ENCODE peak calls at places on chromosomes 7 and 10, in eight cellular contexts. One of them, this sample, is unnamed.

GRCh38 chr10:72567421-72567820 is 58.5 kb downstream of the MICU1 start:
- DNase-seq in ovary: no peak
- DNase-seq in stomach: no peak
- DNase-seq in thyroid gland: no peak
- DNase-seq in body of pancreas: no peak
- DNase-seq in uterus: no peak
- DNase-seq in sigmoid colon: no peak
- DNase-seq in A549: peak
- DNase-seq in this sample: no peak

GRCh38 chr10:49076741-49077521 is 38.4 kb downstream of the VSTM4 start:
- DNase-seq in ovary: no peak
- DNase-seq in stomach: no peak
- DNase-seq in thyroid gland: peak
- DNase-seq in body of pancreas: no peak
- DNase-seq in uterus: no peak
- DNase-seq in sigmoid colon: no peak
- DNase-seq in A549: no peak
- DNase-seq in this sample: no peak

GRCh38 chr7:50812847-50813475 is 30.3 kb upstream of the GRB10 start:
- DNase-seq in ovary: peak
- DNase-seq in stomach: peak
- DNase-seq in thyroid gland: peak
- DNase-seq in body of pancreas: peak
- DNase-seq in uterus: peak
- DNase-seq in sigmoid colon: peak
- DNase-seq in A549: peak
- DNase-seq in this sample: peak

GRCh38 chr10:24650669-24651391 is 72.9 kb downstream of the ARHGAP21 start:
- DNase-seq in ovary: no peak
- DNase-seq in stomach: no peak
- DNase-seq in thyroid gland: no peak
- DNase-seq in body of pancreas: peak
- DNase-seq in uterus: no peak
- DNase-seq in sigmoid colon: no peak
- DNase-seq in A549: no peak
- DNase-seq in this sample: no peak

GRCh38 chr10:24552346-24553016 is 171.2 kb downstream of the ARHGAP21 start:
- DNase-seq in ovary: no peak
- DNase-seq in stomach: peak
- DNase-seq in thyroid gland: peak
- DNase-seq in body of pancreas: peak
- DNase-seq in uterus: no peak
- DNase-seq in sigmoid colon: no peak
- DNase-seq in A549: peak
- DNase-seq in this sample: no peak

GRCh38 chr7:92135100-92135429 is 788 bp upstream of the CYP51A1 start:
- DNase-seq in ovary: peak
- DNase-seq in stomach: peak
- DNase-seq in thyroid gland: no peak
- DNase-seq in body of pancreas: peak
- DNase-seq in uterus: no peak
- DNase-seq in sigmoid colon: no peak
- DNase-seq in A549: no peak
- DNase-seq in this sample: no peak

GRCh38 chr10:78512205-78512550 is 478.5 kb downstream of the RPS24 start:
- DNase-seq in ovary: no peak
- DNase-seq in stomach: no peak
- DNase-seq in thyroid gland: no peak
- DNase-seq in body of pancreas: no peak
- DNase-seq in uterus: no peak
- DNase-seq in sigmoid colon: no peak
- DNase-seq in A549: no peak
- DNase-seq in this sample: no peak

GRCh38 chr10:132429281-132430230 is 32.6 kb downstream of the PWWP2B start:
- DNase-seq in ovary: no peak
- DNase-seq in stomach: peak
- DNase-seq in thyroid gland: peak
- DNase-seq in body of pancreas: no peak
- DNase-seq in uterus: no peak
- DNase-seq in sigmoid colon: no peak
- DNase-seq in A549: no peak
- DNase-seq in this sample: no peak

GRCh38 chr10:124049484-124049883 is 43.9 kb downstream of the CHST15 start:
- DNase-seq in ovary: no peak
- DNase-seq in stomach: no peak
- DNase-seq in thyroid gland: no peak
- DNase-seq in body of pancreas: no peak
- DNase-seq in uterus: no peak
- DNase-seq in sigmoid colon: no peak
- DNase-seq in A549: peak
- DNase-seq in this sample: no peak

GRCh38 chr10:132209130-132209529 is 22.4 kb downstream of the DPYSL4 start:
- DNase-seq in ovary: no peak
- DNase-seq in stomach: no peak
- DNase-seq in thyroid gland: no peak
- DNase-seq in body of pancreas: no peak
- DNase-seq in uterus: no peak
- DNase-seq in sigmoid colon: no peak
- DNase-seq in A549: no peak
- DNase-seq in this sample: no peak

GRCh38 chr10:62052276-62052675 is 150.8 kb downstream of the ARID5B start:
- DNase-seq in ovary: no peak
- DNase-seq in stomach: no peak
- DNase-seq in thyroid gland: no peak
- DNase-seq in body of pancreas: no peak
- DNase-seq in uterus: no peak
- DNase-seq in sigmoid colon: no peak
- DNase-seq in A549: no peak
- DNase-seq in this sample: no peak

GRCh38 chr10:62050627-62050924 is 149.1 kb downstream of the ARID5B start:
- DNase-seq in ovary: no peak
- DNase-seq in stomach: no peak
- DNase-seq in thyroid gland: no peak
- DNase-seq in body of pancreas: no peak
- DNase-seq in uterus: no peak
- DNase-seq in sigmoid colon: no peak
- DNase-seq in A549: no peak
- DNase-seq in this sample: no peak

GRCh38 chr10:62049815-62050626 is 148.5 kb downstream of the ARID5B start:
- DNase-seq in ovary: no peak
- DNase-seq in stomach: no peak
- DNase-seq in thyroid gland: no peak
- DNase-seq in body of pancreas: no peak
- DNase-seq in uterus: no peak
- DNase-seq in sigmoid colon: no peak
- DNase-seq in A549: no peak
- DNase-seq in this sample: no peak

GRCh38 chr10:62048919-62049636 is 147.6 kb downstream of the ARID5B start:
- DNase-seq in ovary: peak
- DNase-seq in stomach: peak
- DNase-seq in thyroid gland: peak
- DNase-seq in body of pancreas: peak
- DNase-seq in uterus: peak
- DNase-seq in sigmoid colon: peak
- DNase-seq in A549: peak
- DNase-seq in this sample: peak

GRCh38 chr10:62050941-62051433 is 149.5 kb downstream of the ARID5B start:
- DNase-seq in ovary: peak
- DNase-seq in stomach: peak
- DNase-seq in thyroid gland: peak
- DNase-seq in body of pancreas: peak
- DNase-seq in uterus: peak
- DNase-seq in sigmoid colon: no peak
- DNase-seq in A549: peak
- DNase-seq in this sample: peak
- TF ChIP-seq POLR2A in ovary: no peak
- TF ChIP-seq POLR2A in stomach: no peak
- TF ChIP-seq POLR2A in thyroid gland: peak
- TF ChIP-seq POLR2A in body of pancreas: no peak
- TF ChIP-seq POLR2A in uterus: peak
- TF ChIP-seq POLR2A in sigmoid colon: no peak
- TF ChIP-seq POLR2A in A549: no peak
- TF ChIP-seq POLR2A in this sample: peak

GRCh38 chr7:103752995-103753394 is 236.5 kb downstream of the RELN start:
- DNase-seq in ovary: no peak
- DNase-seq in stomach: no peak
- DNase-seq in thyroid gland: no peak
- DNase-seq in body of pancreas: no peak
- DNase-seq in uterus: no peak
- DNase-seq in sigmoid colon: no peak
- DNase-seq in A549: no peak
- DNase-seq in this sample: no peak
- TF ChIP-seq CTCF in ovary: no peak
- TF ChIP-seq CTCF in stomach: no peak
- TF ChIP-seq CTCF in thyroid gland: no peak
- TF ChIP-seq CTCF in body of pancreas: no peak
- TF ChIP-seq CTCF in uterus: no peak
- TF ChIP-seq CTCF in sigmoid colon: no peak
- TF ChIP-seq CTCF in A549: peak
- TF ChIP-seq CTCF in this sample: no peak

GRCh38 chr7:100095289-100095688 is 5.9 kb downstream of the MCM7 start:
- DNase-seq in ovary: no peak
- DNase-seq in stomach: no peak
- DNase-seq in thyroid gland: no peak
- DNase-seq in body of pancreas: no peak
- DNase-seq in uterus: no peak
- DNase-seq in sigmoid colon: no peak
- DNase-seq in A549: no peak
- DNase-seq in this sample: no peak
- TF ChIP-seq POLR2A in ovary: no peak
- TF ChIP-seq POLR2A in stomach: no peak
- TF ChIP-seq POLR2A in thyroid gland: no peak
- TF ChIP-seq POLR2A in body of pancreas: no peak
- TF ChIP-seq POLR2A in uterus: no peak
- TF ChIP-seq POLR2A in sigmoid colon: no peak
- TF ChIP-seq POLR2A in A549: no peak
- TF ChIP-seq POLR2A in this sample: no peak

GRCh38 chr7:158783595-158783994 is 45.7 kb downstream of the ESYT2 start:
- DNase-seq in ovary: no peak
- DNase-seq in stomach: no peak
- DNase-seq in thyroid gland: no peak
- DNase-seq in body of pancreas: no peak
- DNase-seq in uterus: no peak
- DNase-seq in sigmoid colon: no peak
- DNase-seq in A549: no peak
- DNase-seq in this sample: no peak

GRCh38 chr7:158784270-158784669 is 45.0 kb downstream of the ESYT2 start:
- DNase-seq in ovary: no peak
- DNase-seq in stomach: no peak
- DNase-seq in thyroid gland: no peak
- DNase-seq in body of pancreas: no peak
- DNase-seq in uterus: no peak
- DNase-seq in sigmoid colon: no peak
- DNase-seq in A549: no peak
- DNase-seq in this sample: peak

GRCh38 chr7:158781976-158782637 is 47.2 kb downstream of the ESYT2 start:
- DNase-seq in ovary: no peak
- DNase-seq in stomach: no peak
- DNase-seq in thyroid gland: no peak
- DNase-seq in body of pancreas: no peak
- DNase-seq in uterus: no peak
- DNase-seq in sigmoid colon: no peak
- DNase-seq in A549: no peak
- DNase-seq in this sample: no peak

GRCh38 chr7:158781217-158781975 is 47.9 kb downstream of the ESYT2 start:
- DNase-seq in ovary: no peak
- DNase-seq in stomach: no peak
- DNase-seq in thyroid gland: no peak
- DNase-seq in body of pancreas: no peak
- DNase-seq in uterus: no peak
- DNase-seq in sigmoid colon: no peak
- DNase-seq in A549: no peak
- DNase-seq in this sample: no peak

DNA sequence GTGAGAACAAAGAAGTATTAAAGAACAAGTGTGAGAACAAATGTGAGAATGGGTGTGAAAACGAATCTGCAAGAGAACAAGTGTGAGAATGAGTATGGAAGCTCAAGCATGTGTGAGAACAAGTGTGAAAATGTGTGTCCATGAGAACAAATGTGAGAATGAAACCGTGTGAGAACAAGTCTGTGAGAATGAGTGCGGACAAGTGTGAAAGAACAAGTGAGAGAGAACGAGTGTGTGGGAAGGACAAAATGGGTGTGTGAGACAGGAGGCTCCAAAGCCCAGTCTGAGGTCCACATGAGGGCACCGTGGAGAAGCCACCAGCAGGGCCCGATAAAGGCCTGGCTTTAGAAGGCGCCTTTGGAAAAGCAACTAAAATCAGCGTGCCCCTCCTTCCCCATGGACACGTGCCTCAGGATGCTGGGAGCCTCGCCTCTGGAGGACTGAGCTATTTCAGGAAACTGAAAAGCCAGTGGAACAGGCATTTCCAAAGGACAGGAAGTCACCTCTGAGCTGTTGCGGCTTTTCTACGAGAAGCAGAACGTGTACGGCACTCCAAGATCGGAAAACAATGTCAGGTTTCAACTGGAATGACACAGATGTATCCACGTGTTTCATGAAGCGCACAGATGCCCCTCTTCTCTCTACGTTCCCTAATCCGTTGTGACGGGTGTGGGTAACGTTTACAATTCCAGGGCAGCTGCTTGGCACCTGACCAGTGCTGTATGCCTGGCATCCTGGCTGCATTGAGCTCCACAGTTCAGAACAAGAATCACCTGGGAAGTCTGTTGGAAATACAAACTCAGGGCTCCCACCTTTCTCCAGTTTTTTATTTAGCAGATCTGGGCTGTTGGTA is 46.4 kb downstream of the ESYT2 start:
- DNase-seq in ovary: peak
- DNase-seq in stomach: no peak
- DNase-seq in thyroid gland: peak
- DNase-seq in body of pancreas: peak
- DNase-seq in uterus: peak
- DNase-seq in sigmoid colon: peak
- DNase-seq in A549: peak
- DNase-seq in this sample: peak
- TF ChIP-seq CTCF in ovary: peak
- TF ChIP-seq CTCF in stomach: peak
- TF ChIP-seq CTCF in thyroid gland: no peak
- TF ChIP-seq CTCF in body of pancreas: no peak
- TF ChIP-seq CTCF in uterus: peak
- TF ChIP-seq CTCF in sigmoid colon: peak
- TF ChIP-seq CTCF in A549: no peak
- TF ChIP-seq CTCF in this sample: peak

This sample was measured in tibial nerve.